ENCODE peak calls at places on chromosomes 11 and 22, in seven cellular contexts. U is H1, G is IMR-90, Q is H9, P is mesendoderm, J is mesenchymal stem cell, H is trophoblast cell. O is an unnamed sample.
A peak's percentile ranks its signal among the peaks of the same experiment; 100 is the strongest.

GRCh38 chr22:37581534-37581933 is 1.6 kb upstream of the LGALS2 start:
- DNase-seq in G (no peak), J (no peak), H (no peak), P (no peak), U (no peak), Q (no peak), O (no peak)

GRCh38 chr22:38412435-38413084 is 42.4 kb downstream of the KCNJ4 start:
- DNase-seq in U (no peak), G (no peak), P (no peak), J (no peak), Q (peak; percentile 63), H (peak; percentile 91), O (no peak)

GRCh38 chr11:73070653-73071052 is 71.5 kb downstream of the FCHSD2 start:
- DNase-seq in Q (no peak), H (no peak), P (no peak), J (no peak), G (no peak), U (no peak), O (no peak)

GRCh38 chr11:62665630-62666258 is 632 bp downstream of the CSKMT start:
- DNase-seq in J (no peak), P (peak; percentile 57), U (no peak), G (peak; percentile 66), H (peak; percentile 29), Q (no peak), O (peak; percentile 43)

GRCh38 chr11:19868281-19868821 is 155.7 kb downstream of the NAV2 start:
- DNase-seq in P (peak; percentile 32), H (peak; percentile 85), J (no peak), G (peak; percentile 65), U (no peak), Q (no peak), O (no peak)

GRCh38 chr11:1053121-1053901 is 16.8 kb upstream of the MUC6 start:
- DNase-seq in Q (no peak), U (no peak), J (no peak), P (no peak), H (no peak), G (no peak), O (no peak)

GRCh38 chr22:47421846-47422245 is 659.4 kb downstream of the TBC1D22A start:
- DNase-seq in H (no peak), Q (no peak), G (no peak), J (no peak), P (no peak), U (no peak), O (no peak)

GRCh38 chr11:6240691-6241285 is 1.9 kb downstream of the CNGA4 start:
- DNase-seq in G (no peak), P (no peak), J (no peak), U (no peak), Q (no peak), H (no peak), O (no peak)

GRCh38 chr11:13745165-13745564 is 76.7 kb downstream of the FAR1 start:
- DNase-seq in H (no peak), P (no peak), G (peak; percentile 2), U (no peak), Q (no peak), J (no peak), O (no peak)

GRCh38 chr22:49950396-49950994 is 10.1 kb upstream of the PIM3 start:
- DNase-seq in J (no peak), G (no peak), U (no peak), H (no peak), Q (no peak), P (no peak), O (no peak)

GRCh38 chr11:114150671-114151070 is 91.2 kb downstream of the ZBTB16 start:
- DNase-seq in Q (no peak), J (no peak), H (no peak), U (no peak), P (no peak), G (no peak), O (no peak)

GRCh38 chr11:74839971-74840370 is 91.3 kb downstream of the RNF169 start:
- DNase-seq in Q (no peak), H (no peak), P (no peak), U (no peak), J (peak; percentile 24), G (no peak), O (no peak)
- H3K23ac ChIP-seq in Q (no peak overlapping the region), H (no peak overlapping the region), P (no peak overlapping the region), U (no peak overlapping the region), J (no peak overlapping the region), G (no peak overlapping the region), O (no peak overlapping the region)

GRCh38 chr11:76878014-76878413 is 17.3 kb downstream of the ACER3 start:
- DNase-seq in H (no peak), G (no peak), J (no peak), Q (no peak), U (no peak), P (no peak), O (no peak)

DNA sequence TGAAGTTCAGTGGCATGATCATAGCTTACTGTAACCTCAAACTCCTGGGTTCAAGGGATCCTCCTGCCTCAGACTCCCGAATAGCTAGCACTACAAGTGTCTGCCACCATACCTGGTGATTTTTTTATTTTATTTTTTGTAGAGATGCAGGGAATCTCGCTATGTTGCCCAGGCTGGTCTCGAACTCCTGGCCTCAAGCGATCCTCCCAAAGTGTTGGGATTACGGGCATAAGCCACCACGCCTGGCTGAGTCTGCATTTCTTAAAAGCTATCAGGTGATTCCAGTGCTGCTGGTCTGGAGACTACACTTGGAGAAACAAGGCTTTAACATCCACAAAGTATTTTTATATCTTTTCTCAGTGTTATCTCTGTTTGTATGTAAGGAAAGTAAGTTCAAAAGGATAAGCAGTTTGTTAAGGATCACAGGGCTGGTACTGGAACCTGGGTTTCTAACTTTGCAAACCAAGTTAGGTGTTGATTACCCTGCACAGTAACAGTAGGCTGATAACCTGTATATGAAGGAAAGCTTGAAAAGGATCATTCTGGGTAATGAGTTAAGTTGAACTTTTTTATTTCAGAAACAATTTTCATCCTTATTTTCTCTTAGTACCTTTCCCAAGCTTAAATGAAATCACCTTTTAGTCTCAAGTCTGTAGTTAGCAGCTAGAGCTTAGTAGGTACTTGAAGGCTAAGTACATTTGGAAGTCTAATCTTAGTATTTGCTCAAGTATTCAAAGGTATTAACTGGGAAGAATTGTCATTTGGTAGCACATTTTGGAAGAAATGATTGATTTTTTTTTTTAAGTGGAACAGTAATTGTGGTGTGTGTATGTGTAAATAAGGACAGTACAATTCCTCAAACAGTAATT is 12.5 kb downstream of the ACER3 start:
- DNase-seq in J (no peak), U (no peak), H (no peak), G (no peak), P (no peak), Q (no peak), O (no peak)
- H3K23ac ChIP-seq in J (no peak overlapping the region), U (no peak overlapping the region), H (no peak overlapping the region), G (no peak overlapping the region), P (no peak overlapping the region), Q (no peak overlapping the region), O (no peak overlapping the region)

GRCh38 chr11:44285756-44286155 is 24.2 kb downstream of the ALX4 start:
- DNase-seq in P (peak; percentile 49), J (no peak), H (no peak), U (no peak), G (peak; percentile 10), Q (no peak), O (no peak)
- H3K23ac ChIP-seq in P (no peak overlapping the region), J (no peak overlapping the region), H (no peak overlapping the region), U (no peak overlapping the region), G (no peak overlapping the region), Q (no peak overlapping the region), O (peak overlapping the region; percentile 28)

GRCh38 chr22:30495041-30495784 is 10.3 kb downstream of the SEC14L4 start:
- DNase-seq in U (no peak), G (no peak), Q (no peak), J (no peak), H (no peak), P (no peak), O (no peak)

GRCh38 chr22:30492144-30492543 is 13.4 kb downstream of the SEC14L4 start:
- DNase-seq in P (no peak), H (no peak), Q (no peak), J (no peak), G (no peak), U (no peak), O (no peak)

GRCh38 chr22:30490399-30490798 is 15.1 kb downstream of the SEC14L4 start:
- DNase-seq in H (no peak), J (no peak), G (no peak), Q (peak; percentile 45), U (no peak), P (peak; percentile 8), O (no peak)

GRCh38 chr22:30488121-30488520 is 16.3 kb upstream of the SEC14L3 start:
- DNase-seq in H (no peak), Q (peak; percentile 35), P (peak; percentile 12), J (no peak), U (no peak), G (no peak), O (no peak)

GRCh38 chr22:30491381-30491780 is 14.1 kb downstream of the SEC14L4 start:
- DNase-seq in Q (no peak), U (no peak), P (no peak), H (no peak), G (no peak), J (no peak), O (no peak)
- H3K23ac ChIP-seq in Q (no peak overlapping the region), U (no peak overlapping the region), P (no peak overlapping the region), H (no peak overlapping the region), G (no peak overlapping the region), J (no peak overlapping the region), O (no peak overlapping the region)

GRCh38 chr11:100695911-100696310 is 8.8 kb downstream of the ARHGAP42 start:
- DNase-seq in G (no peak), H (no peak), P (no peak), Q (no peak), U (no peak), J (no peak), O (no peak)

GRCh38 chr11:100687630-100688395 is 725 bp downstream of the ARHGAP42 start:
- DNase-seq in G (peak; percentile 85), Q (peak; percentile 79), J (peak; percentile 90), U (peak; percentile 53), H (peak; percentile 61), P (peak; percentile 94), O (peak; percentile 70)

GRCh38 chr11:100689141-100689540 is 2.1 kb downstream of the ARHGAP42 start:
- DNase-seq in P (peak; percentile 74), G (no peak), H (no peak), Q (no peak), J (no peak), U (no peak), O (no peak)

GRCh38 chr11:100691886-100692285 is 4.8 kb downstream of the ARHGAP42 start:
- DNase-seq in J (no peak), G (no peak), H (no peak), P (no peak), Q (no peak), U (no peak), O (no peak)

GRCh38 chr11:100692290-100692689 is 5.2 kb downstream of the ARHGAP42 start:
- DNase-seq in U (no peak), G (no peak), Q (no peak), J (no peak), H (no peak), P (no peak), O (no peak)
- H3K23ac ChIP-seq in U (no peak overlapping the region), G (no peak overlapping the region), Q (no peak overlapping the region), J (no peak overlapping the region), H (no peak overlapping the region), P (no peak overlapping the region), O (no peak overlapping the region)

O was measured in neuronal stem cell.